ENCODE peak calls at places on chromosomes 5 and 9, in nine cellular contexts. One of them, this sample, is unnamed. For H3K4me1, the result is how much of the 10 kb centered on the place peaks cover.

GRCh38 chr5:91007780-91008402 is 375.2 kb downstream of the ARRDC3 start:
- DNase-seq in GM23248: no peak
- DNase-seq in aorta: no peak
- DNase-seq in right cardiac atrium: no peak
- DNase-seq in H9: no peak
- DNase-seq in breast epithelium: no peak
- DNase-seq in psoas muscle: no peak
- DNase-seq in IMR-90: no peak
- DNase-seq in Peyer's patch: no peak
- DNase-seq in this sample: no peak

GRCh38 chr5:10860645-10861455 is 99.8 kb upstream of the DAP start:
- DNase-seq in GM23248: peak
- DNase-seq in aorta: no peak
- DNase-seq in right cardiac atrium: no peak
- DNase-seq in H9: no peak
- DNase-seq in breast epithelium: no peak
- DNase-seq in psoas muscle: no peak
- DNase-seq in IMR-90: peak
- DNase-seq in Peyer's patch: no peak
- DNase-seq in this sample: no peak

GRCh38 chr9:607417-607816 is 234.1 kb upstream of the DMRT1 start:
- DNase-seq in GM23248: no peak
- DNase-seq in aorta: no peak
- DNase-seq in right cardiac atrium: no peak
- DNase-seq in H9: no peak
- DNase-seq in breast epithelium: no peak
- DNase-seq in psoas muscle: no peak
- DNase-seq in IMR-90: no peak
- DNase-seq in Peyer's patch: no peak
- DNase-seq in this sample: no peak

GRCh38 chr5:139543423-139543991 is 17.6 kb upstream of the UBE2D2 start:
- DNase-seq in GM23248: peak
- DNase-seq in aorta: peak
- DNase-seq in right cardiac atrium: peak
- DNase-seq in H9: peak
- DNase-seq in breast epithelium: no peak
- DNase-seq in psoas muscle: peak
- DNase-seq in IMR-90: peak
- DNase-seq in Peyer's patch: peak
- DNase-seq in this sample: peak

GRCh38 chr9:89606049-89606481 is 1.3 kb downstream of the GADD45G start:
- DNase-seq in GM23248: peak
- DNase-seq in aorta: peak
- DNase-seq in right cardiac atrium: peak
- DNase-seq in H9: peak
- DNase-seq in breast epithelium: peak
- DNase-seq in psoas muscle: peak
- DNase-seq in IMR-90: peak
- DNase-seq in Peyer's patch: peak
- DNase-seq in this sample: peak

GRCh38 chr5:15993934-15994333 is 185.7 kb downstream of the MARCHF11 start:
- DNase-seq in GM23248: peak
- DNase-seq in aorta: no peak
- DNase-seq in right cardiac atrium: no peak
- DNase-seq in H9: no peak
- DNase-seq in breast epithelium: no peak
- DNase-seq in psoas muscle: no peak
- DNase-seq in IMR-90: peak
- DNase-seq in Peyer's patch: no peak
- DNase-seq in this sample: no peak

GRCh38 chr5:23042231-23042630 is 189.1 kb upstream of the CDH12 start:
- DNase-seq in GM23248: no peak
- DNase-seq in aorta: no peak
- DNase-seq in right cardiac atrium: no peak
- DNase-seq in H9: no peak
- DNase-seq in breast epithelium: no peak
- DNase-seq in psoas muscle: no peak
- DNase-seq in IMR-90: no peak
- DNase-seq in Peyer's patch: no peak
- DNase-seq in this sample: no peak

GRCh38 chr5:9265391-9266287 is 280.2 kb downstream of the SEMA5A start:
- DNase-seq in GM23248: peak
- DNase-seq in aorta: no peak
- DNase-seq in right cardiac atrium: no peak
- DNase-seq in H9: peak
- DNase-seq in breast epithelium: peak
- DNase-seq in psoas muscle: no peak
- DNase-seq in IMR-90: peak
- DNase-seq in Peyer's patch: no peak
- DNase-seq in this sample: no peak

GRCh38 chr9:93601666-93602065 is 25.3 kb downstream of the PHF2 start:
- DNase-seq in GM23248: no peak
- DNase-seq in aorta: no peak
- DNase-seq in right cardiac atrium: no peak
- DNase-seq in H9: no peak
- DNase-seq in breast epithelium: no peak
- DNase-seq in psoas muscle: no peak
- DNase-seq in IMR-90: no peak
- DNase-seq in Peyer's patch: peak
- DNase-seq in this sample: no peak

GRCh38 chr5:115559524-115559923 is 14.9 kb upstream of the FEM1C start:
- DNase-seq in GM23248: peak
- DNase-seq in aorta: no peak
- DNase-seq in right cardiac atrium: no peak
- DNase-seq in H9: no peak
- DNase-seq in breast epithelium: no peak
- DNase-seq in psoas muscle: no peak
- DNase-seq in IMR-90: peak
- DNase-seq in Peyer's patch: no peak
- DNase-seq in this sample: no peak

GRCh38 chr5:173187054-173187743 is 42.9 kb downstream of the BNIP1 start:
- DNase-seq in GM23248: no peak
- DNase-seq in aorta: no peak
- DNase-seq in right cardiac atrium: no peak
- DNase-seq in H9: peak
- DNase-seq in breast epithelium: no peak
- DNase-seq in psoas muscle: no peak
- DNase-seq in IMR-90: no peak
- DNase-seq in Peyer's patch: no peak
- DNase-seq in this sample: no peak

GRCh38 chr9:16417749-16418148 is 452.7 kb downstream of the BNC2 start:
- DNase-seq in GM23248: peak
- DNase-seq in aorta: no peak
- DNase-seq in right cardiac atrium: no peak
- DNase-seq in H9: no peak
- DNase-seq in breast epithelium: no peak
- DNase-seq in psoas muscle: no peak
- DNase-seq in IMR-90: peak
- DNase-seq in Peyer's patch: no peak
- DNase-seq in this sample: no peak

GRCh38 chr9:89756891-89757537 is 152.2 kb downstream of the GADD45G start:
- DNase-seq in GM23248: no peak
- DNase-seq in aorta: no peak
- DNase-seq in right cardiac atrium: peak
- DNase-seq in H9: no peak
- DNase-seq in breast epithelium: peak
- DNase-seq in psoas muscle: peak
- DNase-seq in IMR-90: no peak
- DNase-seq in Peyer's patch: no peak
- DNase-seq in this sample: no peak

DNA sequence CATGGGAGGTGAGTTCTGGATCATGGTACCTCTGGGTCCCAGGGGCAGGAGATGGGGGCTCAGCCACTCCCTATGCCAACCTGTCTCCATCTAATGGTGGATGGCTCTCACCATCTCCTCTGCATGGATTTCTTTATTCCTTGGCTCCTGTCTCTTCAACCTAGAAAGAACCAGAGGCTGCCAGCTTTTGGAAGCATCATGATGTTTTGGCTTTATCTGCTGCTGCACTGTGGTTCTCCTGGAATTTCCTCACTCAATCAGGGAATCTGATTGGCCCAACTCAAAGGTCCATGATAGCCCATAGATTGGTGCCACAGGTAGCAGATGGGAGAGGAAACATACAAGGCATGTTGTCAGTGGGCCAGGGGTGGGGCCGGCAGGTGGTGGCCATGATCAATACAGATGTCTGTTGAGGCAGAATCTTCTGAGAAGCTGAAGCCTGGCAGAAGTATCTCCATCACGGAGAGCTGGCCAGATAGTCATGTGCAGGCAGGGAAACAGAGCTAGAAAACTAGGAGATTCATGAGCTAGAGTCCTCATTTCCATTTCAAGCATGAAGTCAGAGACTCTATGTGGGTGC is 158.2 kb downstream of the MACROH2A1 start:
- DNase-seq in GM23248: no peak
- DNase-seq in aorta: no peak
- DNase-seq in right cardiac atrium: no peak
- DNase-seq in H9: no peak
- DNase-seq in breast epithelium: no peak
- DNase-seq in psoas muscle: no peak
- DNase-seq in IMR-90: no peak
- DNase-seq in Peyer's patch: no peak
- DNase-seq in this sample: no peak
- H3K4me1 ChIP-seq in GM23248: under half
- H3K4me1 ChIP-seq in aorta: under half
- H3K4me1 ChIP-seq in right cardiac atrium: under half
- H3K4me1 ChIP-seq in H9: under half
- H3K4me1 ChIP-seq in breast epithelium: under half
- H3K4me1 ChIP-seq in psoas muscle: half or more
- H3K4me1 ChIP-seq in IMR-90: under half
- H3K4me1 ChIP-seq in Peyer's patch: under half
- H3K4me1 ChIP-seq in this sample: under half

GRCh38 chr9:101417977-101418376 is 17.6 kb downstream of the ALDOB start:
- DNase-seq in GM23248: no peak
- DNase-seq in aorta: no peak
- DNase-seq in right cardiac atrium: no peak
- DNase-seq in H9: no peak
- DNase-seq in breast epithelium: no peak
- DNase-seq in psoas muscle: no peak
- DNase-seq in IMR-90: no peak
- DNase-seq in Peyer's patch: no peak
- DNase-seq in this sample: no peak

GRCh38 chr9:101417389-101417788 is 18.2 kb downstream of the ALDOB start:
- DNase-seq in GM23248: no peak
- DNase-seq in aorta: no peak
- DNase-seq in right cardiac atrium: no peak
- DNase-seq in H9: no peak
- DNase-seq in breast epithelium: no peak
- DNase-seq in psoas muscle: no peak
- DNase-seq in IMR-90: no peak
- DNase-seq in Peyer's patch: no peak
- DNase-seq in this sample: no peak

GRCh38 chr9:101415578-101415977 is 16.9 kb downstream of the ZNF189 start:
- DNase-seq in GM23248: no peak
- DNase-seq in aorta: no peak
- DNase-seq in right cardiac atrium: no peak
- DNase-seq in H9: no peak
- DNase-seq in breast epithelium: no peak
- DNase-seq in psoas muscle: no peak
- DNase-seq in IMR-90: no peak
- DNase-seq in Peyer's patch: no peak
- DNase-seq in this sample: no peak

GRCh38 chr9:101419863-101420262 is 15.7 kb downstream of the ALDOB start:
- DNase-seq in GM23248: no peak
- DNase-seq in aorta: no peak
- DNase-seq in right cardiac atrium: no peak
- DNase-seq in H9: no peak
- DNase-seq in breast epithelium: no peak
- DNase-seq in psoas muscle: no peak
- DNase-seq in IMR-90: no peak
- DNase-seq in Peyer's patch: no peak
- DNase-seq in this sample: no peak

DNA sequence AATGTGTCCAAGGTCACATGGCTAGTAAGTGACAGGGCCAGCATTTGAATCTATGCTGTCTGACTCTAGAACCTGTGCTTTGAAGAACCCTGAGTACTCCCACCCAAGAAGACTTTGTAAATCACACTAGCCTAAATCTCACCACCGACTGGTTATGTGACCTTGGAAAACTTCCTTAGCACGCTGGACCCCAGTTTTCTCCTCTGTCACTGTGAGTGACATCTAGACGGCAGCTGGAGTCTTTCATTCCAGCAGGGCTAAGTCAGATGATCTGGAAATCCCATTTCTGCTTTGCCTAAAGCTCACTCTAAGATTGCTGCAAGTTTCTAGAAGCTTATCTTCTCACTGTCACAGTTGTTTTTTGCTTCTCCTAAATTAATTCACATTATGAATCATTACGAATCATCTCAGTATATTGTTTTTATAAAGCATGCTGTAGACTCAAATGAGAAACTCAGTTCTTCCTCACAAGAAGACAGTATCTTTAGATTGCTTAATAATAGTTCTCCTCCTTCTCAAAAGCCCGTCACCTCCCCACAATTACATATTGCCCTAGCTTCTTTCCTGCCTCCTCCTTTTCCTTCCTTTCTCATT is 17.0 kb downstream of the ALDOB start:
- DNase-seq in GM23248: peak
- DNase-seq in aorta: no peak
- DNase-seq in right cardiac atrium: no peak
- DNase-seq in H9: no peak
- DNase-seq in breast epithelium: no peak
- DNase-seq in psoas muscle: no peak
- DNase-seq in IMR-90: peak
- DNase-seq in Peyer's patch: no peak
- DNase-seq in this sample: no peak
- H3K4me1 ChIP-seq in GM23248: under half
- H3K4me1 ChIP-seq in aorta: under half
- H3K4me1 ChIP-seq in right cardiac atrium: under half
- H3K4me1 ChIP-seq in H9: under half
- H3K4me1 ChIP-seq in breast epithelium: under half
- H3K4me1 ChIP-seq in psoas muscle: under half
- H3K4me1 ChIP-seq in IMR-90: under half
- H3K4me1 ChIP-seq in Peyer's patch: under half
- H3K4me1 ChIP-seq in this sample: under half

DNA sequence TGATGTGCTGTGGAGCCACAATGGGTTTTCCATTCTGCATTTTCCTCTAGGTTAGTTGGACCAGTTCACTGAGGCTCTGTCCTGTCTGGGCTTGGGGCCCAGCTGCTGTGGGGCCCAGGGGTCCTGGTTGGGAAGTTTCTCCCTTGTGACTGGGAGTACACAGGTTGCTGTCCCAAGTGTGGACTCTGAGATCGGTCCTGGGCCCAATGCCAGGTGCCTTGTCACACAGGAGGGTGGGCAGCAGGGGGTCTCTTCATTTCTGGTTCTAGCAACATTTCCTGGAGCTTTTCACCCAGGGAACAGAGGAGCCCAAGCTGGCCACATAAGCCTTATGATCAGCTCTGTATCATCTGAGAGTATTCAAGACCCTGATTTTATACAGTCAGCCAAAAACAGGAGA is 62.3 kb downstream of the MVB12B start:
- DNase-seq in GM23248: no peak
- DNase-seq in aorta: no peak
- DNase-seq in right cardiac atrium: no peak
- DNase-seq in H9: no peak
- DNase-seq in breast epithelium: no peak
- DNase-seq in psoas muscle: no peak
- DNase-seq in IMR-90: no peak
- DNase-seq in Peyer's patch: no peak
- DNase-seq in this sample: no peak
- H3K4me1 ChIP-seq in GM23248: under half
- H3K4me1 ChIP-seq in aorta: under half
- H3K4me1 ChIP-seq in right cardiac atrium: under half
- H3K4me1 ChIP-seq in H9: under half
- H3K4me1 ChIP-seq in breast epithelium: under half
- H3K4me1 ChIP-seq in psoas muscle: under half
- H3K4me1 ChIP-seq in IMR-90: under half
- H3K4me1 ChIP-seq in Peyer's patch: under half
- H3K4me1 ChIP-seq in this sample: under half

GRCh38 chr5:1564824-1565736 is 41.3 kb upstream of the LPCAT1 start:
- DNase-seq in GM23248: no peak
- DNase-seq in aorta: no peak
- DNase-seq in right cardiac atrium: peak
- DNase-seq in H9: no peak
- DNase-seq in breast epithelium: no peak
- DNase-seq in psoas muscle: no peak
- DNase-seq in IMR-90: no peak
- DNase-seq in Peyer's patch: no peak
- DNase-seq in this sample: no peak
- H3K4me1 ChIP-seq in GM23248: under half
- H3K4me1 ChIP-seq in aorta: under half
- H3K4me1 ChIP-seq in right cardiac atrium: under half
- H3K4me1 ChIP-seq in H9: under half
- H3K4me1 ChIP-seq in breast epithelium: under half
- H3K4me1 ChIP-seq in psoas muscle: under half
- H3K4me1 ChIP-seq in IMR-90: under half
- H3K4me1 ChIP-seq in Peyer's patch: under half
- H3K4me1 ChIP-seq in this sample: under half

This sample was measured in CD8-positive, alpha-beta T cell.